ENCODE peak calls at places on chromosome 7, in five cellular contexts. One of them, this sample, is unnamed.

GRCh38 chr7:43501881-43502280 is 81.0 kb upstream of the STK17A start:
- DNase-seq in NT2/D1: no peak
- DNase-seq in Caco-2: no peak
- DNase-seq in AG10803: peak; percentile 95
- DNase-seq in stomach: no peak
- DNase-seq in this sample: no peak

GRCh38 chr7:155590215-155591023 is 44.1 kb upstream of the CNPY1 start:
- DNase-seq in stomach: peak; percentile 66
- DNase-seq in AG10803: no peak
- DNase-seq in Caco-2: no peak
- DNase-seq in NT2/D1: peak; percentile 28
- DNase-seq in this sample: no peak

GRCh38 chr7:44604941-44605340 is 1.5 kb upstream of the OGDH start:
- DNase-seq in NT2/D1: no peak
- DNase-seq in AG10803: no peak
- DNase-seq in stomach: no peak
- DNase-seq in Caco-2: no peak
- DNase-seq in this sample: no peak

GRCh38 chr7:140039071-140039470 is 23.7 kb downstream of the PARP12 start:
- DNase-seq in stomach: no peak
- DNase-seq in AG10803: no peak
- DNase-seq in NT2/D1: no peak
- DNase-seq in Caco-2: no peak
- DNase-seq in this sample: no peak

GRCh38 chr7:2425749-2426148 is 22.3 kb downstream of the CHST12 start:
- DNase-seq in NT2/D1: no peak
- DNase-seq in stomach: no peak
- DNase-seq in AG10803: no peak
- DNase-seq in Caco-2: no peak
- DNase-seq in this sample: no peak

GRCh38 chr7:39838326-39838725 is 111.7 kb upstream of the CDK13 start:
- DNase-seq in AG10803: no peak
- DNase-seq in NT2/D1: no peak
- DNase-seq in Caco-2: no peak
- DNase-seq in stomach: no peak
- DNase-seq in this sample: no peak

GRCh38 chr7:12403287-12404181 is at the start of gene VWDE:
- DNase-seq in Caco-2: peak; percentile 74
- DNase-seq in AG10803: peak; percentile 1
- DNase-seq in stomach: peak; percentile 44
- DNase-seq in NT2/D1: peak; percentile 57
- DNase-seq in this sample: no peak

GRCh38 chr7:17275749-17276671 is 22.4 kb upstream of the AHR start:
- DNase-seq in Caco-2: no peak
- DNase-seq in AG10803: peak; percentile 97
- DNase-seq in stomach: no peak
- DNase-seq in NT2/D1: no peak
- DNase-seq in this sample: no peak

GRCh38 chr7:22219739-22220493 is 137.0 kb downstream of the RAPGEF5 start:
- DNase-seq in stomach: no peak
- DNase-seq in NT2/D1: no peak
- DNase-seq in AG10803: no peak
- DNase-seq in Caco-2: no peak
- DNase-seq in this sample: no peak

GRCh38 chr7:141074162-141074989 is 512 bp downstream of the TMEM178B start:
- DNase-seq in stomach: no peak
- DNase-seq in Caco-2: no peak
- DNase-seq in NT2/D1: no peak
- DNase-seq in AG10803: no peak
- DNase-seq in this sample: no peak

GRCh38 chr7:44565097-44565794 is 8.5 kb downstream of the DDX56 start:
- DNase-seq in stomach: peak; percentile 73
- DNase-seq in AG10803: peak; percentile 51
- DNase-seq in Caco-2: peak; percentile 65
- DNase-seq in NT2/D1: peak; percentile 69
- DNase-seq in this sample: peak; percentile 65

GRCh38 chr7:3861941-3862340 is 560.9 kb downstream of the SDK1 start:
- DNase-seq in Caco-2: no peak
- DNase-seq in NT2/D1: no peak
- DNase-seq in AG10803: peak; percentile 12
- DNase-seq in stomach: no peak
- DNase-seq in this sample: peak; percentile 31

GRCh38 chr7:106277976-106278375 is 6.8 kb downstream of the NAMPT start:
- DNase-seq in AG10803: no peak
- DNase-seq in Caco-2: no peak
- DNase-seq in NT2/D1: no peak
- DNase-seq in stomach: no peak
- DNase-seq in this sample: no peak
- H3K4me3 ChIP-seq in AG10803: no peak overlapping the region
- H3K4me3 ChIP-seq in Caco-2: no peak overlapping the region
- H3K4me3 ChIP-seq in NT2/D1: no peak overlapping the region
- H3K4me3 ChIP-seq in stomach: no peak overlapping the region
- H3K4me3 ChIP-seq in this sample: no peak overlapping the region

GRCh38 chr7:74606101-74606908 is 51.2 kb upstream of the GTF2I start:
- DNase-seq in stomach: peak; percentile 57
- DNase-seq in AG10803: no peak
- DNase-seq in NT2/D1: no peak
- DNase-seq in Caco-2: no peak
- DNase-seq in this sample: peak; percentile 70
- H3K4me3 ChIP-seq in stomach: peak overlapping the region; percentile 48
- H3K4me3 ChIP-seq in AG10803: peak overlapping the region; percentile 48
- H3K4me3 ChIP-seq in NT2/D1: no peak overlapping the region
- H3K4me3 ChIP-seq in Caco-2: no peak overlapping the region
- H3K4me3 ChIP-seq in this sample: peak overlapping the region; percentile 54

GRCh38 chr7:137343483-137343841 is at the start of gene PTN:
- DNase-seq in NT2/D1: peak; percentile 54
- DNase-seq in AG10803: peak; percentile 32
- DNase-seq in Caco-2: no peak
- DNase-seq in stomach: no peak
- DNase-seq in this sample: no peak

GRCh38 chr7:137337902-137338301 is 5.6 kb downstream of the PTN start:
- DNase-seq in Caco-2: no peak
- DNase-seq in AG10803: no peak
- DNase-seq in NT2/D1: no peak
- DNase-seq in stomach: no peak
- DNase-seq in this sample: no peak

GRCh38 chr7:137345799-137346449 is 2.4 kb upstream of the PTN start:
- DNase-seq in AG10803: no peak
- DNase-seq in stomach: no peak
- DNase-seq in NT2/D1: no peak
- DNase-seq in Caco-2: no peak
- DNase-seq in this sample: no peak

GRCh38 chr7:137342340-137342739 is 1.2 kb downstream of the PTN start:
- DNase-seq in NT2/D1: no peak
- DNase-seq in stomach: no peak
- DNase-seq in AG10803: no peak
- DNase-seq in Caco-2: no peak
- DNase-seq in this sample: no peak

DNA sequence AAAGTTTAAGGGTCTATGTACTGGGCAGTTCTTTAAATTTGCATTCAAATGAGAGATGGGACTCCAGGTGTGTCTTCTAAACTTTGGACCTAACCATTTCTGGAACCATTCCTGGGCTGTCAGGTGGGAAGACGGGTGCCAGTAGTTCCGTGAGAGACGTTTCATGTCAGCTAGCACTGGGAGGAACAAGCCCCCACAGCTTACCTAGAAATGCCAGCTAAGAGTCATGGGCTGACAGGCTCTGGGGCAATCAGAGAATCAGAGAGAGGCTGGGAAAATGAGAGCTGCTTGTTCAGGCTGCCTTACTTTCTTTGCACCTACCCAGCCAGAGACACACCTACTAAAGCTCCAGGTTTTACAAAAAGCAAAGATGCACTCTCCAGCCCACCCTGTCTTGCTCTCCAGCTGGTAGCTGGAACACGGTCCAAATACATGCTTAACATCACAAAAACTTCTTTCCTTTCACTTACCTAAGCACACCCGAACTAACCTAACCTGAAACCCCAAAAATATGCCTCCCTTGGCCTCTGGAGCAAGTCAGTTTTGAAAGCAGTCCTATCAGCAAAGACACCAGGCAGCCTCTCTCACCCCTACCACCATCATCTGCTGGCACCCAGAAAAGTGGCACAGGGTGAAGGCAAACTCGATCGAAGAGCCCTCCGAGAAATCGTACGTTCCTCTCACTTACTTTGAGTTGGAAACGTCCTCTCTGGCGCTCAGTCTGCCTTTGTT is 616 bp downstream of the PTN start:
- DNase-seq in NT2/D1: no peak
- DNase-seq in stomach: no peak
- DNase-seq in Caco-2: no peak
- DNase-seq in AG10803: no peak
- DNase-seq in this sample: no peak
- H3K4me3 ChIP-seq in NT2/D1: peak overlapping the region; percentile 56
- H3K4me3 ChIP-seq in stomach: peak overlapping the region; percentile 43
- H3K4me3 ChIP-seq in Caco-2: no peak overlapping the region
- H3K4me3 ChIP-seq in AG10803: peak overlapping the region; percentile 66
- H3K4me3 ChIP-seq in this sample: peak overlapping the region; percentile 2

GRCh38 chr7:116653646-116654045 is 18.4 kb upstream of the MET start:
- DNase-seq in NT2/D1: no peak
- DNase-seq in stomach: no peak
- DNase-seq in AG10803: no peak
- DNase-seq in Caco-2: no peak
- DNase-seq in this sample: no peak
- H3K4me3 ChIP-seq in NT2/D1: no peak overlapping the region
- H3K4me3 ChIP-seq in stomach: no peak overlapping the region
- H3K4me3 ChIP-seq in AG10803: no peak overlapping the region
- H3K4me3 ChIP-seq in Caco-2: no peak overlapping the region
- H3K4me3 ChIP-seq in this sample: no peak overlapping the region

GRCh38 chr7:97006951-97007861 is 1.9 kb downstream of the DLX6 start:
- DNase-seq in AG10803: no peak
- DNase-seq in stomach: no peak
- DNase-seq in Caco-2: no peak
- DNase-seq in NT2/D1: no peak
- DNase-seq in this sample: no peak
- H3K4me3 ChIP-seq in AG10803: no peak overlapping the region
- H3K4me3 ChIP-seq in stomach: no peak overlapping the region
- H3K4me3 ChIP-seq in Caco-2: peak overlapping the region; percentile 80
- H3K4me3 ChIP-seq in NT2/D1: peak overlapping the region; percentile 28
- H3K4me3 ChIP-seq in this sample: no peak overlapping the region

This sample was measured in gastrocnemius medialis.